ENCODE peak calls at places on chromosomes 1 and 21, in nine cellular contexts. F is OCI-LY7, L is K562, Z is fibroblast of pulmonary artery, Y is tibial artery, N is A549, H is breast epithelium, M is left ventricle myocardium inferior, R is astrocyte of the spinal cord. S is an unnamed sample.

GRCh38 chr1:240495652-240496051 is 116.3 kb downstream of the GREM2 start:
- DNase-seq in H (no peak), L (no peak), N (no peak), Z (no peak), R (no peak), F (no peak), Y (no peak), M (no peak), S (no peak)

GRCh38 chr1:42168798-42169197 is 4.3 kb upstream of the GUCA2A start:
- DNase-seq in Z (no peak), F (no peak), Y (no peak), N (no peak), L (no peak), M (no peak), H (no peak), R (no peak), S (no peak)

GRCh38 chr1:101781437-101781836 is 215.3 kb downstream of the OLFM3 start:
- DNase-seq in L (no peak), H (no peak), N (no peak), R (peak; percentile 14), Z (peak; percentile 7), Y (no peak), F (no peak), M (no peak), S (no peak)

GRCh38 chr1:110555807-110556470 is 37.0 kb upstream of the KCNA10 start:
- DNase-seq in M (peak; percentile 73), L (no peak), Y (peak; percentile 31), Z (peak; percentile 8), R (no peak), H (no peak), N (no peak), F (no peak), S (no peak)

GRCh38 chr1:63327417-63328139 is 5.2 kb downstream of the FOXD3 start:
- DNase-seq in F (peak; percentile 64), L (peak; percentile 77), R (peak; percentile 43), Z (peak; percentile 74), H (no peak), Y (no peak), M (no peak), N (peak; percentile 68), S (no peak)

GRCh38 chr1:77506771-77507170 is 175.7 kb downstream of the ZZZ3 start:
- DNase-seq in L (no peak), R (no peak), Z (no peak), H (no peak), M (no peak), F (no peak), Y (no peak), N (no peak), S (no peak)

GRCh38 chr1:28193701-28194161 is 17.2 kb upstream of the PTAFR start:
- DNase-seq in N (no peak), H (no peak), R (no peak), L (no peak), Y (no peak), M (no peak), Z (no peak), F (no peak), S (no peak)

GRCh38 chr1:232901255-232901654 is 49.2 kb upstream of the NTPCR start:
- DNase-seq in N (no peak), M (no peak), Y (no peak), Z (no peak), R (no peak), L (no peak), F (peak; percentile 3), H (no peak), S (no peak)

DNA sequence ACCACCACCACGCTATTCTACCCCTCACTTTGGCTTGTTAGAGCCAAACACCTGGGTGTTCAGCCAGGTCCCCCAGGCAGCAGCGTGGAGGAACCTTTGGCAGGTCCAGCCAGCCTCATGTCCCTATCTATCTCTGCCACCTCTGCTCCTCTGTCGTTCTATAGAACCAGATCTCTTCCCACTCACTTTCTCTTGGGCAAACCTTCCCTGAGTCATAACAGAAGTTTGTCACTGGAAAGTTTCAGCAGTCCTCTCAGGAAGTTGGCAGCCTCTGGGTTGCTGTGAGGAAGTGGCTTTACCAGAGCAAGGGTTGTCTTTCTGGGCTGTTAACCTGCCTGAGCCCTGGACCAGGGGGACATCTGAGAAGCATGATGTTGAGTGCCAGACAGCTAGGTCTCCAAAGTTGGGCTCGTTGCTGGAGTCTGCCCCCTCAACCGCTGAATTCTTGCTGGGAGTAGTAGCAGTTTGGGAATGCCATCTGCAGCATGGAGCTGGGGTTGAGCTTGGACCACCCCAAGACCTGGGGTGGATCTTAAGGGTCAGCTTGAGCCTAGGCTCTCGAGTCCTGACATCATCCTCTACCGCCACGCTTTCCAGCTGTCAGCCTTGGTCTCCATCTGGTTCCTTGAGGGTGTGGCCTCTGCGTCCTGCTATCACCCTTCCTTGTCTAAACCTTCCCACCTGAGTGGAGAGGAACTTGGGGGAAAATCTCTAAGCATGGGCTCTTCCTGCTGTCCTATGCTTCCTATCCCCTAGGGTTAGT is 870 bp upstream of the SH3BGRL3 start:
- DNase-seq in L (peak; percentile 67), M (no peak), Y (peak; percentile 65), R (peak; percentile 42), H (no peak), F (peak; percentile 33), Z (peak; percentile 40), N (no peak), S (no peak)
- H3K4me3 ChIP-seq in L (peak overlapping the region; percentile 47), M (peak overlapping the region; percentile 92), Y (peak overlapping the region; percentile 74), R (peak overlapping the region; percentile 86), H (peak overlapping the region; percentile 93), F (peak overlapping the region; percentile 69), Z (peak overlapping the region; percentile 81), N (peak overlapping the region; percentile 98), S (peak overlapping the region; percentile 60)

GRCh38 chr1:171740356-171740863 is 1.5 kb downstream of the VAMP4 start:
- DNase-seq in H (no peak), M (no peak), L (no peak), R (peak; percentile 21), Y (no peak), F (no peak), N (no peak), Z (no peak), S (no peak)

GRCh38 chr1:171742577-171742922 is 685 bp upstream of the VAMP4 start:
- DNase-seq in L (peak; percentile 44), N (peak; percentile 15), M (peak; percentile 20), R (no peak), Z (peak; percentile 22), Y (peak; percentile 62), F (no peak), H (no peak), S (peak; percentile 13)

GRCh38 chr1:171741872-171742576 is at the start of gene VAMP4:
- DNase-seq in N (peak; percentile 74), L (peak; percentile 94), Z (peak; percentile 77), F (peak; percentile 90), M (peak; percentile 91), H (peak; percentile 85), R (peak; percentile 88), Y (peak; percentile 88), S (peak; percentile 52)

GRCh38 chr1:171739646-171740045 is 2.2 kb downstream of the VAMP4 start:
- DNase-seq in N (no peak), Z (peak; percentile 53), Y (no peak), H (no peak), M (no peak), R (peak; percentile 15), L (no peak), F (no peak), S (no peak)

DNA sequence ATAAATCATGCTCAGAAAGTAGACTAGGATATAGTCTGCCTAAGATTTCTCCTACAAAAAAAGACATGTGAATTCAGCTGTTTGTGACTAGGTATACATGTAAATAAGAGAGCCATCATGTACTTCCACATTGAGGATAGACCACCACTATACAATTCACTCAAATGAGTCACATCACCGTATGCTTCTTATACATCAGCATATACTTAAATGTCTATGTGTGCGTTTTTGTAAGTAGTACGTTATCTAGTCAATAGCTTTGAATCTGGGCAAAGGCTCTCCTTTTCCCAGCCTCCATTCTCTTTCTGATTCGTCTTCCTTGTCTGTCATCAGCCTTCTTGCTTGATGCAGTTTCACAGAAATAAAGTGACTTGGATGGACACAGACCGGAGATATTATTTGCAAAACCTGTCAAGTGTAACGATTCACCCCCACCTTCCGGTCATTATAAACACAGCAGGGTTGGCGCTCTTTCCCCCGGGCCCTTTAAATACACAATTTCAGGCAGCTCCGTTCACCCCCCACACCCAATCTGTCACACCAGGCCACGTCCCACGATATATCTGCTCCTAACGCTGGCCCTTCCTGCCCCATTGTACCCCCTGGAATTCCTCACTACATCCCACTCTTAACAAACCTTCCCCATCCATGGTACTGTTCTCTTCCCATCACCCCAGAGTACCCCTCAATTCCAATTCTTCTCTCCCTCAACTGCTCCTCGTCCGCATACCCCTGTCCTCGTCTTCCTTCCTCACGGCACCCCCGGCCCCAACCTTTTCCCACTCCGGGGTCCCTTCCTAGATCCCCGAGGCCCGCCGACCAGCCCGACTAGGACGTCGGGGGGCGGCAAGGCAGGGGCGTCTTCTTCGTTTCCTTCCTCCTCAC is 636 bp downstream of the VAMP4 start:
- DNase-seq in Z (peak; percentile 50), R (peak; percentile 28), H (no peak), M (peak; percentile 25), L (peak; percentile 74), Y (peak; percentile 60), F (peak; percentile 76), N (peak; percentile 25), S (peak; percentile 19)
- TF ChIP-seq CTCF in Z (no peak), R (no peak), H (no peak), M (no peak), L (peak; percentile 58), Y (peak; percentile 25), F (peak; percentile 32), N (no peak), S (peak; percentile 12)

DNA sequence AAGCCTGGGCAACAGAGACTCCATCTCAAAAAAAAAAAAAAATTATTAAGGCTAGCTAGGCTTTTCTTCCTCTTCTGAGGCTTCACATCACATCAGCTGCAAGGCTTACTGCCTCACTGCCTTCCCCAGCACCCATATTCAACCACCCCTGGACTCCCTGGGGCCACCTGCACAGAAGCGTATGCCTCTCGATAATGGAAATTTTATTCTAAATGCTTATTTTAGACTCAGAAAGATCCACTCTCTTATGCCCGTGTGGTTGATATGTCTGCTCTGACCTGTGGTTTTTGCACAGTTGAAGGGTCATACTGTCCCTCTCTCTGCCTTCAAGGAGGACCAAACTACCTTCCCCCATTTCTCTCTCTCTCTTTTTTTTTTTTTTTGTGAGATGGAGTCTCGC is 1.5 kb upstream of the FCRLA start:
- DNase-seq in Y (no peak), Z (no peak), R (no peak), M (no peak), L (no peak), F (peak; percentile 92), N (no peak), H (no peak), S (no peak)
- H3K4me3 ChIP-seq in Y (no peak overlapping the region), Z (no peak overlapping the region), R (no peak overlapping the region), M (no peak overlapping the region), L (no peak overlapping the region), F (peak overlapping the region; percentile 80), N (no peak overlapping the region), H (no peak overlapping the region), S (no peak overlapping the region)

GRCh38 chr1:83497563-83497962 is 501.4 kb downstream of the TTLL7 start:
- DNase-seq in M (no peak), H (no peak), N (no peak), Z (peak; percentile 2), L (no peak), R (no peak), F (no peak), Y (no peak), S (no peak)
- TF ChIP-seq CTCF in M (no peak), H (no peak), N (no peak), Z (peak; percentile 21), L (no peak), R (peak; percentile 15), F (no peak), Y (no peak), S (peak; percentile 28)

GRCh38 chr1:228060458-228061190 is 21.9 kb upstream of the ARF1 start:
- DNase-seq in Z (no peak), H (peak; percentile 43), F (no peak), N (no peak), L (peak; percentile 50), M (no peak), R (no peak), Y (no peak), S (no peak)
- H3K4me3 ChIP-seq in Z (peak overlapping the region; percentile 30), H (no peak overlapping the region), F (no peak overlapping the region), N (peak overlapping the region; percentile 59), L (peak overlapping the region; percentile 45), M (peak overlapping the region; percentile 35), R (peak overlapping the region; percentile 2), Y (no peak overlapping the region), S (no peak overlapping the region)

GRCh38 chr21:16913010-16913409 is 599.8 kb upstream of the CXADR start:
- DNase-seq in H (no peak), Y (no peak), R (no peak), N (no peak), L (no peak), F (no peak), Z (no peak), M (no peak), S (peak; percentile 8)
- TF ChIP-seq CTCF in H (no peak), Y (no peak), R (no peak), N (no peak), L (no peak), F (no peak), Z (no peak), M (no peak), S (peak; percentile 54)